ENCODE peak calls at places on chromosomes 13 and 19, in four cellular contexts. V is NB4; P is stimulated activated CD8-positive, alpha-beta memory T cell treated with anti-CD3 and anti-CD28 coated beads, Interleukin-4, amount 100 ng/mL, for 1 hour; M is OCI-M1. W is an unnamed sample.

GRCh38 chr13:114077121-114077937 is 55.1 kb downstream of the RASA3 start:
- DNase-seq in V (no peak), M (no peak), P (no peak), W (no peak)

GRCh38 chr13:102704238-102704750 is 9.4 kb upstream of the METTL21C start:
- DNase-seq in P (no peak), V (no peak), M (no peak), W (no peak)

GRCh38 chr19:58584498-58585441 is 11.6 kb upstream of the MZF1 start:
- DNase-seq in P (no peak), M (no peak), V (no peak), W (no peak)

GRCh38 chr19:34365463-34366401 is 736 bp downstream of the GPI start:
- DNase-seq in V (peak), P (no peak), M (peak), W (peak)

GRCh38 chr13:99979453-99980200 is 2.0 kb upstream of the ZIC2 start:
- DNase-seq in V (peak), P (no peak), M (no peak), W (no peak)

GRCh38 chr19:45939792-45940514 is 25.4 kb upstream of the NANOS2 start:
- DNase-seq in V (peak), M (no peak), P (no peak), W (no peak)

GRCh38 chr19:40609561-40610395 is 8.6 kb downstream of the LTBP4 start:
- DNase-seq in P (peak), M (peak), V (peak), W (peak)

GRCh38 chr19:2575734-2576481 is 100.0 kb downstream of the GADD45B start:
- DNase-seq in P (no peak), V (no peak), M (no peak), W (no peak)

GRCh38 chr13:27106144-27106543 is 65.5 kb downstream of the USP12 start:
- DNase-seq in P (no peak), M (no peak), V (no peak), W (no peak)

GRCh38 chr13:44218501-44219240 is 155.0 kb upstream of the SERP2 start:
- DNase-seq in P (no peak), M (no peak), V (no peak), W (no peak)

W was measured in 8988T.